ENCODE peak calls at places on chromosomes 5 and 9, in eight cellular contexts. Y is hepatocyte, N is neural progenitor cell, A is fibroblast of lung, S is cardiac muscle cell, V is brain microvascular endothelial cell, J is kidney, D is breast epithelium. M is an unnamed sample.

GRCh38 chr5:9156282-9156681 is 389.6 kb downstream of the SEMA5A start:
- DNase-seq in V (peak; percentile 66), D (no peak), J (no peak), Y (peak; percentile 52), N (peak; percentile 74), S (peak; percentile 20), A (peak; percentile 72), M (no peak)

GRCh38 chr5:109688647-109688998 is 1.1 kb upstream of the MAN2A1 start:
- DNase-seq in D (no peak), Y (peak; percentile 74), J (no peak), N (peak; percentile 51), A (peak; percentile 61), V (no peak), S (no peak), M (no peak)

GRCh38 chr5:172733179-172733973 is 37.6 kb downstream of the DUSP1 start:
- DNase-seq in S (no peak), A (peak; percentile 94), V (peak; percentile 89), N (peak; percentile 42), J (peak; percentile 96), Y (peak; percentile 88), D (peak; percentile 69), M (no peak)

GRCh38 chr5:129917224-129917623 is 13.0 kb downstream of the CHSY3 start:
- DNase-seq in S (no peak), A (no peak), D (no peak), Y (no peak), N (no peak), J (no peak), V (no peak), M (no peak)

GRCh38 chr9:120463765-120464164 is 116.2 kb downstream of the CDK5RAP2 start:
- DNase-seq in Y (no peak), N (no peak), V (no peak), S (no peak), A (no peak), D (no peak), J (no peak), M (no peak)

GRCh38 chr5:14270212-14270702 is 127.1 kb downstream of the TRIO start:
- DNase-seq in J (no peak), S (peak; percentile 95), V (peak; percentile 73), Y (peak; percentile 81), N (peak; percentile 87), D (no peak), A (peak; percentile 82), M (no peak)

GRCh38 chr5:79235222-79235577 is 731 bp upstream of the JMY start:
- DNase-seq in D (no peak), J (no peak), V (no peak), N (no peak), Y (peak; percentile 39), S (no peak), A (peak; percentile 94), M (no peak)

GRCh38 chr9:85716031-85716877 is 25.5 kb downstream of the AGTPBP1 start:
- DNase-seq in V (no peak), Y (no peak), D (no peak), J (no peak), A (no peak), S (no peak), N (no peak), M (no peak)

GRCh38 chr9:100856238-100856637 is 172.3 kb upstream of the PLPPR1 start:
- DNase-seq in N (no peak), V (no peak), J (no peak), A (no peak), S (no peak), Y (no peak), D (no peak), M (no peak)

DNA sequence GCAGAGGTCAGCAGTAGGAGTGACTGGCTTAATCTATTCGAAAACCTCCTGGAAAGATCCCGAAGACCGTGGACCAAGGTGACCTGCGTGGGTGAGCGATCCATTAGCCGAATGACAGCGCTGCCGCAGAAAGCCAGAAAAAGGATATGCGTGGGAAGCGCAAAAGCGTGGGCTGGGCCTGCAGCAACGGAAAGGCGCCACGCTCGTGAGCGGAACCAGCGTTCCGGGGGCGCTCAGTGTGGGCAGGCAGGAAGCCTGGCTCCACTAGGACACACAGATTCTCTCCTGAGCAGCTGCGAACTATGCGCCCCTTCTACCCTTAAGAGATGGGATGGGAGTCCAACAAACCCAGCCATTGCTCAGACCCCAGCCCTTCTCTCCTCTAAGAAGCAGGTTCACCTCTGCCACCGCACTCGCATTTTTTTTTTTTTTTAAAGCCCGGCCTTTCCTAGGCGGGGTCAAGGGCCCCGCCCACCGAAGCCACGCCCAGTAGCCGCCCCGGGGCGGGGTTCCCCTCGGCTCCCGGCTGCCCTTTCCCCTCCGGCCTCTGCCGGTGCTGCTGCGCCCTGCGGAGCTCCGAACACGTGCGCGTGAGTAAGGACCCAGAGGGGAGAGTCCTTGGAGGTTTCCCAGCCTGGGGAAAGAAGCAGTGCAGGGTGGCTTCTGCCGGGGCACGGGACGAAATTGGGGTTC is 19.8 kb upstream of the MATR3 start:
- DNase-seq in A (peak; percentile 86), N (peak; percentile 95), J (peak; percentile 96), D (peak; percentile 68), S (peak; percentile 92), Y (peak; percentile 94), V (peak; percentile 68), M (peak; percentile 97)
- TF ChIP-seq CTCF in A (peak; percentile 1), N (no peak), J (no peak), D (no peak), S (no peak), Y (no peak), V (no peak), M (peak; percentile 8)

DNA sequence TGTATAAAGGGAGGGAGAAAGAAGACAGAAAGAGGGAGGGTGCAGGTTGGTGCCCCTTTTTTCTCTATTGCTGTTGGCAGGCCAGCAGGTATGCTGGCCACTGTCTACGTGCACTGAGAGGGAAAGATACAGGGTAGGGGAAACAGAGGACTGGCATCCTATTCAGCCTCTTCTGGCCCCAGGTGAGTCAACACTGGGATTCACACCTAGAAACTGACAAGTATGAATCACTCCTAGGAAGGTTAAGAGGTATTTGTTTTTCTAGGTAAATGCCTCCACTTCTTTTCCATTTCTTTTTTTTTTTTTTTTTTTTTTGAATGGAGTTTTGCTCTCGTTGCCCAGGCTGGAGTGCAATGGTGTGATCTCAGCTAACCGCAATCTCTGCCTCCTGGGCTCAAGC is 2.8 kb upstream of the UBAP1 start:
- DNase-seq in Y (no peak), N (no peak), D (no peak), A (no peak), V (no peak), J (no peak), S (no peak), M (no peak)
- H3K27ac ChIP-seq in Y (peak overlapping the region; percentile 63), N (no peak overlapping the region), D (no peak overlapping the region), A (no peak overlapping the region), V (no peak overlapping the region), J (no peak overlapping the region), S (no peak overlapping the region), M (no peak overlapping the region)

GRCh38 chr5:157529002-157529401 is 46.6 kb downstream of the ADAM19 start:
- DNase-seq in S (no peak), D (no peak), V (no peak), A (no peak), N (no peak), J (no peak), Y (no peak), M (no peak)

GRCh38 chr5:157524887-157525286 is 50.7 kb downstream of the ADAM19 start:
- DNase-seq in J (no peak), V (no peak), S (no peak), Y (no peak), D (no peak), N (no peak), A (no peak), M (no peak)

GRCh38 chr5:157530226-157530972 is 45.2 kb downstream of the ADAM19 start:
- DNase-seq in V (no peak), D (no peak), J (no peak), S (no peak), Y (no peak), N (no peak), A (no peak), M (no peak)

GRCh38 chr5:157532022-157532421 is 43.6 kb downstream of the ADAM19 start:
- DNase-seq in V (no peak), Y (no peak), N (no peak), D (no peak), A (no peak), S (no peak), J (no peak), M (no peak)

DNA sequence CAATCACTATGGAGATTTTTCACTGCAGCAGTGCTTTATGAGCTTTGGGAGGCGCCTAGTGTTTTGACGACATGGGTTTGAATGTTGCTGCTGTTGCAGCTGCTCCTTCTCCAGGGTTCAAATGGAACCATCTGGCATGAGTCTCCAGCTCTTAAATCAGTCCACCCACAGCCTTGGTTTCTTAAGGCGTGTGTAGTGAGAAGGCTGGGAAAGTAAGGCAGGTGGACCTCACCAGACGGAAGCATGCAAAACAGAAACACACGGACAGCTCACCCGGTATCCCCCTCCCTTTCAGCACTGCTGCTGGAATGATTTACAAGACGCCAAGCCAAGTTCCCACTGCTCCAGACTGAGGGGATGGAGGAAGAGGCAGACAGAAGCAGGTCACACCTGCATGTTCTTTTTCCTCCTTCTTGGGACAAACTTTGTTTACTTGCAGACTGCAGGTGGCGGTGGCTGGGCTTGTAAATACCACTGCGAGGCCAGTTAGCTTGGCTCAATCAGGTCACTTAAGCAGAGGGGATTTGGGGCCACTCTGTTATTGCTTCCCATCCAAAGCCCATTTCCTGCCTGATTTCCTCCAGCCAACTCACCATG is 47.4 kb downstream of the ADAM19 start:
- DNase-seq in D (no peak), Y (peak; percentile 31), J (no peak), S (no peak), A (peak; percentile 49), N (peak; percentile 64), V (no peak), M (no peak)
- H3K36me3 ChIP-seq in D (no peaks in the 10 kb centered on the region), Y (no peaks in the 10 kb centered on the region), J (no peaks in the 10 kb centered on the region), S (no peaks in the 10 kb centered on the region), A (no peaks in the 10 kb centered on the region), N (no peaks in the 10 kb centered on the region), V (peaks cover 79% of the 10 kb centered on the region), M (peaks cover 33% of the 10 kb centered on the region)

DNA sequence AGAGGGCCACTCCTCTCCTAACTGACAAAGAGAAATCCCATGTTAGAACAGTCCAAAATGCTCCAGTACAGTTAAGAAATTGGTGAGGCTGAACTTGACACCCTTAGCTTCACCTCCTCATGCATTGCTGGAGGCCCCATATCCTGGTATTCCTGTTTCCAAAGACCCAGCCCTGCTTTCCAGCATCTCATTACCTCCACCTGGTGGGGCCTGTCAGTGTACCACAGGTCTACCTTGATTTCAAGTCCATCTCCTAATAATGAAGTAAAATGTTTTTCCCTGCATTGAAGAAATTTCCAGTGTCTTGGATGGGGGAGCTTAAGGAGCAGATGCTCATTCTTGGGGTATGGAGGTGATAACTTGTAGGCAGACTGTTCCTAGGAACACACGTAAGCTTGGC is 70.6 kb upstream of the S1PR3 start:
- DNase-seq in N (no peak), V (no peak), A (no peak), S (no peak), D (no peak), J (no peak), Y (no peak), M (no peak)
- TF ChIP-seq CTCF in N (no peak), V (no peak), A (no peak), S (no peak), D (no peak), J (no peak), Y (no peak), M (no peak)

DNA sequence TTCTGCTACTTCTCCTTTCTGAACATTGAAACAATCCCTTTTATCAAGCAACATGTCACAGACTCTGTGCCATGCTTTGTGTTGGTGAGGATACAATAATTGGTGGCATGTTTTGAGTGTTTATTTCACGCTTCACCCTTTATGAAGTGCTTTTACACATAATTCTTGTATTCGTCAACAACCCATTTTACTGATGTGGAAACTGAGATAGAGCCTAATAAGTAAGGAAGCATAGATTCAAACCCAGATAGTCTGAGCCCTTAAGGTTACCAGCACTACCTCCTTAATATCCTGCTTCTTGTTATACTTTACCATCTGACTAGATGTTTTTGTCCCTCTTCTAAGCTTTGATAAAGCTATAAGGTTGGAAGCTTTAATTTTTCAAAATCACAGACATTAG is 49.3 kb upstream of the TTC23L start:
- DNase-seq in S (no peak), D (no peak), A (no peak), J (no peak), Y (no peak), V (no peak), N (no peak), M (no peak)
- H3K27ac ChIP-seq in S (no peak overlapping the region), D (no peak overlapping the region), A (peak overlapping the region; percentile 7), J (no peak overlapping the region), Y (no peak overlapping the region), V (no peak overlapping the region), N (no peak overlapping the region), M (peak overlapping the region; percentile 59)